ENCODE peak calls at places on chromosomes 1 and 21, in five cellular contexts. X, A, I, T and L are unnamed samples.

GRCh38 chr1:207088731-207089626 is at the start of gene C4BPB:
- DNase-seq in X (no peak), A (no peak), I (no peak), T (no peak), L (no peak)

GRCh38 chr1:36268981-36269380 is 37.2 kb upstream of the SH3D21 start:
- DNase-seq in X (no peak), A (no peak), I (no peak), T (no peak), L (no peak)

GRCh38 chr1:210465150-210465549 is 136.4 kb downstream of the HHAT start:
- DNase-seq in X (no peak), A (no peak), I (no peak), T (no peak), L (no peak)

GRCh38 chr21:42263591-42264131 is 44.7 kb downstream of the ABCG1 start:
- DNase-seq in X (no peak), A (no peak), I (no peak), T (no peak), L (no peak)

GRCh38 chr1:42698081-42698813 is 16.0 kb downstream of the YBX1 start:
- DNase-seq in X (no peak), A (no peak), I (no peak), T (no peak), L (no peak)

GRCh38 chr21:37921091-37921490 is 4.8 kb upstream of the KCNJ6 start:
- DNase-seq in X (no peak), A (no peak), I (no peak), T (no peak), L (no peak)

GRCh38 chr1:4018721-4019521 is 118.8 kb upstream of the C1orf174 start:
- DNase-seq in X (no peak), A (no peak), I (no peak), T (no peak), L (no peak)

GRCh38 chr21:41226853-41227252 is 58.9 kb downstream of the BACE2 start:
- DNase-seq in X (no peak), A (no peak), I (no peak), T (no peak), L (no peak)

GRCh38 chr1:201127755-201128455 is 921 bp upstream of the ASCL5 start:
- DNase-seq in X (no peak), A (no peak), I (no peak), T (no peak), L (no peak)

GRCh38 chr1:201634261-201634660 is 95.3 kb downstream of the NAV1 start:
- DNase-seq in X (no peak), A (no peak), I (no peak), T (no peak), L (no peak)

GRCh38 chr1:151405167-151405951 is 6.0 kb downstream of the PSMB4 start:
- DNase-seq in X (no peak), A (no peak), I (no peak), T (no peak), L (no peak)

GRCh38 chr1:77605246-77606026 is 77.0 kb downstream of the ZZZ3 start:
- DNase-seq in X (peak), A (no peak), I (no peak), T (no peak), L (no peak)

GRCh38 chr1:227788279-227789041 is 27.0 kb upstream of the PRSS38 start:
- DNase-seq in X (no peak), A (no peak), I (peak), T (peak), L (peak)

GRCh38 chr1:87329756-87330200 is 1.1 kb downstream of the LMO4 start:
- DNase-seq in X (no peak), A (no peak), I (no peak), T (no peak), L (no peak)